ENCODE peak calls at places on chromosomes 16 and 17, in eight cellular contexts. Y, I, U, E, X, J, V and A are unnamed samples.
A peak's percentile ranks its signal among the peaks of the same experiment; 100 is the strongest.

GRCh38 chr16:1342526-1343427 is 8.9 kb downstream of the TSR3 start:
- ATAC-seq in Y (peak; percentile 93), I (peak; percentile 94), U (peak; percentile 95), E (peak; percentile 68), X (peak; percentile 92), J (peak; percentile 90), V (peak; percentile 95), A (peak; percentile 94)

GRCh38 chr17:8103549-8103948 is 14.8 kb downstream of the ALOXE3 start:
- ATAC-seq in Y (peak; percentile 78), I (no peak), U (no peak), E (no peak), X (no peak), J (no peak), V (no peak), A (peak; percentile 72)

GRCh38 chr17:57862410-57862989 is 12.7 kb upstream of the MRPS23 start:
- ATAC-seq in Y (no peak), I (no peak), U (no peak), E (peak; percentile 2), X (no peak), J (no peak), V (no peak), A (no peak)

GRCh38 chr17:47896672-47897490 is 845 bp downstream of the SP2 start:
- ATAC-seq in Y (no peak), I (no peak), U (no peak), E (no peak), X (peak; percentile 3), J (no peak), V (no peak), A (no peak)

GRCh38 chr16:3873482-3874173 is 6.9 kb downstream of the CREBBP start:
- ATAC-seq in Y (no peak), I (no peak), U (no peak), E (no peak), X (no peak), J (peak; percentile 14), V (no peak), A (no peak)

GRCh38 chr16:88905563-88905962 is 39.1 kb upstream of the PABPN1L start:
- ATAC-seq in Y (peak; percentile 64), I (peak; percentile 72), U (no peak), E (peak; percentile 7), X (no peak), J (no peak), V (peak; percentile 16), A (peak; percentile 5)

GRCh38 chr17:57739402-57740224 is 5.5 kb downstream of the CCDC182 start:
- ATAC-seq in Y (peak; percentile 77), I (peak; percentile 79), U (peak; percentile 61), E (peak; percentile 82), X (no peak), J (peak; percentile 86), V (peak; percentile 74), A (peak; percentile 80)

GRCh38 chr17:40000161-40000560 is 15.1 kb upstream of the CSF3 start:
- ATAC-seq in Y (no peak), I (no peak), U (no peak), E (no peak), X (no peak), J (no peak), V (no peak), A (no peak)

GRCh38 chr17:78840530-78840779 is 159 bp downstream of the USP36 start:
- ATAC-seq in Y (peak; percentile 34), I (no peak), U (no peak), E (no peak), X (no peak), J (no peak), V (no peak), A (no peak)

GRCh38 chr16:30997887-30998711 is 12.3 kb downstream of the STX1B start:
- ATAC-seq in Y (no peak), I (no peak), U (no peak), E (peak; percentile 62), X (no peak), J (no peak), V (no peak), A (peak; percentile 41)

GRCh38 chr16:84228321-84228838 is 11.4 kb downstream of the KCNG4 start:
- ATAC-seq in Y (peak; percentile 55), I (no peak), U (no peak), E (peak; percentile 89), X (no peak), J (no peak), V (no peak), A (peak; percentile 34)

GRCh38 chr16:4574919-4575705 is 19.0 kb downstream of the C16orf96 start:
- ATAC-seq in Y (no peak), I (peak; percentile 24), U (no peak), E (peak; percentile 33), X (no peak), J (peak; percentile 26), V (no peak), A (no peak)

GRCh38 chr17:74599023-74599399 is 6.9 kb upstream of the CD300LD start:
- ATAC-seq in Y (no peak), I (no peak), U (no peak), E (no peak), X (no peak), J (no peak), V (no peak), A (no peak)

GRCh38 chr17:82013772-82014321 is 8.8 kb downstream of the CENPX start:
- ATAC-seq in Y (no peak), I (no peak), U (no peak), E (no peak), X (no peak), J (no peak), V (no peak), A (no peak)

GRCh38 chr17:61754124-61754523 is 109.2 kb downstream of the BRIP1 start:
- ATAC-seq in Y (no peak), I (no peak), U (no peak), E (no peak), X (no peak), J (no peak), V (no peak), A (no peak)

GRCh38 chr16:87414251-87414680 is 22.1 kb downstream of the MAP1LC3B start:
- ATAC-seq in Y (peak; percentile 44), I (peak; percentile 56), U (peak; percentile 73), E (peak; percentile 41), X (no peak), J (no peak), V (peak; percentile 85), A (peak; percentile 84)

GRCh38 chr17:55672585-55673501 is 49.8 kb downstream of the TMEM100 start:
- ATAC-seq in Y (no peak), I (no peak), U (no peak), E (no peak), X (no peak), J (no peak), V (no peak), A (no peak)

GRCh38 chr16:1070084-1070987 is 2.2 kb upstream of the SSTR5 start:
- ATAC-seq in Y (no peak), I (no peak), U (no peak), E (no peak), X (no peak), J (no peak), V (no peak), A (no peak)

GRCh38 chr17:71201639-71202038 is 919.2 kb upstream of the SOX9 start:
- ATAC-seq in Y (no peak), I (no peak), U (no peak), E (no peak), X (no peak), J (no peak), V (no peak), A (no peak)

GRCh38 chr17:67531291-67531690 is 154.2 kb downstream of the PITPNC1 start:
- ATAC-seq in Y (peak; percentile 57), I (no peak), U (no peak), E (no peak), X (no peak), J (no peak), V (no peak), A (no peak)

GRCh38 chr17:78341559-78342437 is 18.1 kb downstream of the SOCS3 start:
- ATAC-seq in Y (peak; percentile 68), I (no peak), U (peak; percentile 36), E (peak; percentile 58), X (no peak), J (peak; percentile 84), V (peak; percentile 14), A (peak; percentile 35)

GRCh38 chr16:85048921-85049562 is 21.4 kb downstream of the KIAA0513 start:
- ATAC-seq in Y (no peak), I (no peak), U (no peak), E (no peak), X (no peak), J (no peak), V (no peak), A (no peak)

GRCh38 chr17:22305356-22306071 is 613.2 kb downstream of the KCNJ18 start:
- ATAC-seq in Y (no peak), I (no peak), U (no peak), E (no peak), X (no peak), J (no peak), V (no peak), A (no peak)

GRCh38 chr16:70780546-70780945 is 20.4 kb downstream of the VAC14 start:
- ATAC-seq in Y (no peak), I (no peak), U (no peak), E (no peak), X (no peak), J (no peak), V (no peak), A (no peak)

GRCh38 chr16:69417537-69418199 is 6.8 kb upstream of the CYB5B start:
- ATAC-seq in Y (peak; percentile 67), I (no peak), U (no peak), E (peak; percentile 97), X (no peak), J (no peak), V (no peak), A (no peak)

GRCh38 chr17:42775534-42776098 is 2.4 kb downstream of the VPS25 start:
- ATAC-seq in Y (no peak), I (no peak), U (no peak), E (no peak), X (no peak), J (no peak), V (no peak), A (no peak)

GRCh38 chr17:38980455-38981217 is 13.4 kb upstream of the FBXO47 start:
- ATAC-seq in Y (no peak), I (no peak), U (no peak), E (no peak), X (no peak), J (no peak), V (no peak), A (no peak)

GRCh38 chr16:11049396-11050059 is 105.2 kb downstream of the CLEC16A start:
- ATAC-seq in Y (no peak), I (no peak), U (no peak), E (no peak), X (no peak), J (no peak), V (no peak), A (no peak)

GRCh38 chr16:49857423-49858181 is 1.7 kb upstream of the ZNF423 start:
- ATAC-seq in Y (peak; percentile 49), I (no peak), U (peak; percentile 47), E (peak; percentile 28), X (peak; percentile 31), J (peak; percentile 57), V (peak; percentile 27), A (no peak)